ENCODE peak calls at places on chromosomes 11 and 22, in seven cellular contexts. V is lower lobe of right lung; P is CD4-positive, alpha-beta T cell; K is colonic mucosa; A is coronary artery; Y is HL-60; N is astrocyte. M is an unnamed sample.

GRCh38 chr22:40441761-40442364 is 71.5 kb downstream of the SGSM3 start:
- DNase-seq in V (no peak), P (no peak), K (no peak), A (no peak), Y (no peak), N (no peak), M (no peak)

GRCh38 chr11:70671611-70672010 is 273.3 kb downstream of the CTTN start:
- DNase-seq in V (peak), P (no peak), K (no peak), A (no peak), Y (no peak), N (no peak), M (no peak)

GRCh38 chr11:10107522-10107921 is 186.5 kb downstream of the SBF2 start:
- DNase-seq in V (no peak), P (no peak), K (no peak), A (no peak), Y (no peak), N (no peak), M (no peak)

GRCh38 chr11:42066113-42066512 is 606.7 kb upstream of the LRRC4C start:
- DNase-seq in V (no peak), P (no peak), K (no peak), A (no peak), Y (no peak), N (peak), M (no peak)

GRCh38 chr11:96827164-96827563 is 437.4 kb downstream of the JRKL start:
- DNase-seq in V (no peak), P (no peak), K (no peak), A (no peak), Y (no peak), N (peak), M (no peak)

GRCh38 chr22:19022755-19023154 is 86.7 kb upstream of the PRODH start:
- DNase-seq in V (no peak), P (no peak), K (no peak), A (no peak), Y (no peak), N (no peak), M (no peak)

GRCh38 chr11:79440451-79441158 is at the start of gene TENM4:
- DNase-seq in V (peak), P (no peak), K (peak), A (peak), Y (peak), N (peak), M (peak)

GRCh38 chr11:46505741-46506485 is 87.9 kb downstream of the AMBRA1 start:
- DNase-seq in V (no peak), P (no peak), K (no peak), A (no peak), Y (no peak), N (no peak), M (no peak)

GRCh38 chr11:26649884-26650283 is 72.0 kb downstream of the SLC5A12 start:
- DNase-seq in V (no peak), P (no peak), K (peak), A (no peak), Y (peak), N (peak), M (peak)

GRCh38 chr22:41132555-41132954 is 40.2 kb downstream of the EP300 start:
- DNase-seq in V (no peak), P (no peak), K (no peak), A (no peak), Y (no peak), N (no peak), M (no peak)

GRCh38 chr11:130006929-130007328 is 4.3 kb upstream of the PRDM10 start:
- DNase-seq in V (no peak), P (no peak), K (no peak), A (no peak), Y (no peak), N (no peak), M (no peak)

GRCh38 chr11:14081541-14082211 is 119.2 kb downstream of the SPON1 start:
- DNase-seq in V (no peak), P (no peak), K (no peak), A (no peak), Y (no peak), N (no peak), M (no peak)

GRCh38 chr22:49955581-49956417 is 4.8 kb upstream of the PIM3 start:
- DNase-seq in V (no peak), P (no peak), K (no peak), A (no peak), Y (no peak), N (no peak), M (no peak)

GRCh38 chr11:13679768-13680167 is 11.3 kb downstream of the FAR1 start:
- DNase-seq in V (no peak), P (no peak), K (no peak), A (no peak), Y (no peak), N (no peak), M (no peak)

GRCh38 chr11:129268371-129268770 is 76.2 kb upstream of the ARHGAP32 start:
- DNase-seq in V (no peak), P (no peak), K (no peak), A (no peak), Y (no peak), N (no peak), M (no peak)

GRCh38 chr22:49303061-49303735 is 524.5 kb downstream of the BRD1 start:
- DNase-seq in V (no peak), P (no peak), K (no peak), A (peak), Y (no peak), N (no peak), M (no peak)

GRCh38 chr11:66849501-66850234 is 6.4 kb downstream of the RCE1 start:
- DNase-seq in V (peak), P (no peak), K (no peak), A (peak), Y (no peak), N (no peak), M (no peak)

GRCh38 chr11:46387919-46388618 is 3.5 kb downstream of the CHRM4 start:
- DNase-seq in V (no peak), P (no peak), K (no peak), A (no peak), Y (no peak), N (no peak), M (no peak)

GRCh38 chr22:38218661-38219331 is 17.0 kb downstream of the MAFF start:
- DNase-seq in V (peak), P (no peak), K (peak), A (peak), Y (no peak), N (peak), M (peak)

GRCh38 chr22:19215360-19215759 is 36.8 kb upstream of the SLC25A1 start:
- DNase-seq in V (no peak), P (no peak), K (no peak), A (no peak), Y (no peak), N (no peak), M (no peak)

GRCh38 chr11:22703040-22703439 is 36.6 kb downstream of the GAS2 start:
- DNase-seq in V (no peak), P (no peak), K (peak), A (no peak), Y (no peak), N (peak), M (no peak)

GRCh38 chr11:17730608-17731462 is 3.7 kb upstream of the KCNC1 start:
- DNase-seq in V (peak), P (peak), K (peak), A (peak), Y (no peak), N (peak), M (peak)

GRCh38 chr11:105861225-105861624 is 160.8 kb downstream of the MSANTD4 start:
- DNase-seq in V (no peak), P (no peak), K (no peak), A (no peak), Y (no peak), N (no peak), M (no peak)

GRCh38 chr11:44630511-44631210 is 65.2 kb downstream of the CD82 start:
- DNase-seq in V (no peak), P (no peak), K (peak), A (peak), Y (no peak), N (no peak), M (peak)

GRCh38 chr11:128720522-128720985 is 26.7 kb downstream of the FLI1 start:
- DNase-seq in V (peak), P (peak), K (no peak), A (no peak), Y (no peak), N (peak), M (no peak)

GRCh38 chr11:29816359-29816758 is 200.5 kb downstream of the KCNA4 start:
- DNase-seq in V (no peak), P (no peak), K (no peak), A (no peak), Y (no peak), N (no peak), M (no peak)

GRCh38 chr11:1919428-1920127 is at the start of gene TNNT3:
- DNase-seq in V (no peak), P (no peak), K (no peak), A (no peak), Y (no peak), N (no peak), M (no peak)

GRCh38 chr11:64457416-64458010 is 98.6 kb downstream of the RPS6KA4 start:
- DNase-seq in V (no peak), P (no peak), K (no peak), A (peak), Y (no peak), N (no peak), M (no peak)

GRCh38 chr11:123608945-123609344 is 45.5 kb downstream of the SCN3B start:
- DNase-seq in V (no peak), P (no peak), K (no peak), A (no peak), Y (no peak), N (no peak), M (no peak)

GRCh38 chr11:114155116-114155515 is 95.6 kb downstream of the ZBTB16 start:
- DNase-seq in V (no peak), P (no peak), K (no peak), A (no peak), Y (no peak), N (no peak), M (no peak)
- H3K27ac ChIP-seq in V (peak), P (no peak), K (no peak), A (peak), Y (peak), N (no peak), M (peak)

DNA sequence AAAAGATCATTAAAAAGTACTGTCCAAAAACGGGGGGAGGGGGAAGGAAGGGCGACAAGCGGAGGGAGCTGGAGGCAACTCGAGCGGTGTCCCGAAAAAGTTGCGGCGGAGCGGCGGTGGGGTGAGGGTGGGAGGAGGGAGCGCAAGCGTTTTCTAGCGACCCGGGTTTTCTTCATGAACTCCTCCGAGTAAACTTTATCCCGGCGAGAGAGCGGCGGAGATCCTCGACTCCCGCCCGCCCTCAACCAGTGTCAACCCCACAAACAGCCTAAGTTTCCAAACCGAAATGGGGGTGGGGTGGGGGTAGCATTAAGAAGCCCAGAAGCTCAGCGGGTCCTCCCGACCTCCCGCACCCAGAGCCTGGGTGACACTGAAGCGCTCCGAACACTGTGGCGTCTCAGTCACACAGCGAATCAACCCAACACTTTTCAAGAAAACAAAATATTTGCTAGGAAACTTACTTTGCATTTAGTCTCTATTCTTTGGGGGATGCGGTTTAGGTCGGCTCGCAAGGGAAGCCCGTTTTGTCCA is 132.9 kb upstream of the C11orf58 start:
- DNase-seq in V (no peak), P (no peak), K (peak), A (no peak), Y (no peak), N (no peak), M (peak)
- H3K27ac ChIP-seq in V (peak), P (no peak), K (peak), A (peak), Y (no peak), N (peak), M (peak)

GRCh38 chr11:69127091-69127850 is 28.5 kb upstream of the SMIM38 start:
- DNase-seq in V (no peak), P (no peak), K (no peak), A (no peak), Y (no peak), N (peak), M (no peak)
- H3K27ac ChIP-seq in V (no peak), P (no peak), K (no peak), A (peak), Y (no peak), N (no peak), M (no peak)

GRCh38 chr11:119315139-119316016 is 1.6 kb downstream of the MCAM start:
- DNase-seq in V (no peak), P (peak), K (no peak), A (no peak), Y (no peak), N (no peak), M (peak)

GRCh38 chr11:119318240-119319135 is 1.6 kb upstream of the MCAM start:
- DNase-seq in V (no peak), P (no peak), K (no peak), A (peak), Y (peak), N (peak), M (no peak)

GRCh38 chr11:119316017-119316728 is 757 bp downstream of the MCAM start:
- DNase-seq in V (no peak), P (no peak), K (no peak), A (peak), Y (no peak), N (no peak), M (peak)

GRCh38 chr11:119317592-119318239 is 786 bp upstream of the MCAM start:
- DNase-seq in V (no peak), P (no peak), K (no peak), A (no peak), Y (no peak), N (no peak), M (no peak)

GRCh38 chr11:119316729-119317591 is at the start of gene MCAM:
- DNase-seq in V (no peak), P (no peak), K (no peak), A (peak), Y (no peak), N (no peak), M (no peak)
- H3K27ac ChIP-seq in V (peak), P (no peak), K (peak), A (peak), Y (no peak), N (peak), M (no peak)

M was measured in adrenal gland.